ENCODE peak calls at places on chromosomes 12 and 14, in four cellular contexts. R, E, C and B are unnamed samples.

GRCh38 chr14:70601162-70601561 is 707 bp upstream of the MED6 start:
- DNase-seq in R (no peak), E (no peak), C (no peak), B (no peak)

GRCh38 chr12:18323159-18323558 is 61.8 kb downstream of the PIK3C2G start:
- DNase-seq in C (peak), E (no peak), R (no peak), B (no peak)

GRCh38 chr14:30389134-30389900 is 169.6 kb upstream of the G2E3 start:
- DNase-seq in E (no peak), C (no peak), R (no peak), B (peak)

GRCh38 chr12:127284870-127285431 is 982.0 kb upstream of the TMEM132C start:
- DNase-seq in E (no peak), C (peak), R (no peak), B (peak)

GRCh38 chr12:124551268-124552144 is 15.9 kb downstream of the NCOR2 start:
- DNase-seq in R (peak), E (no peak), C (no peak), B (no peak)

GRCh38 chr14:101502761-101503392 is 58.4 kb upstream of the DIO3 start:
- DNase-seq in E (no peak), R (peak), C (no peak), B (no peak)

GRCh38 chr12:30378307-30378706 is 317.4 kb downstream of the IPO8 start:
- DNase-seq in C (no peak), R (no peak), E (no peak), B (no peak)

GRCh38 chr12:29519585-29520182 is 22.2 kb upstream of the OVCH1 start:
- DNase-seq in E (peak), R (no peak), C (peak), B (no peak)

GRCh38 chr12:54337280-54337842 is 12.4 kb downstream of the COPZ1 start:
- DNase-seq in E (no peak), R (no peak), C (no peak), B (no peak)

GRCh38 chr14:89000007-89000942 is 175.8 kb downstream of the TTC8 start:
- DNase-seq in E (peak), R (peak), C (peak), B (peak)

GRCh38 chr14:79369359-79370332 is 841.7 kb downstream of the DIO2 start:
- DNase-seq in C (peak), R (no peak), E (peak), B (peak)

GRCh38 chr14:46034305-46034704 is 617.3 kb downstream of the RPL10L start:
- DNase-seq in C (no peak), R (no peak), E (no peak), B (no peak)

GRCh38 chr14:69152181-69152943 is 557 bp downstream of the DCAF5 start:
- DNase-seq in C (no peak), R (no peak), E (no peak), B (no peak)

GRCh38 chr12:91126516-91126915 is 15.2 kb upstream of the LUM start:
- DNase-seq in C (no peak), E (no peak), R (no peak), B (no peak)

GRCh38 chr12:102564026-102564425 is 83.7 kb upstream of the IGF1 start:
- DNase-seq in R (no peak), E (no peak), C (no peak), B (peak)

GRCh38 chr14:91078095-91078737 is 17.8 kb upstream of the RPS6KA5 start:
- DNase-seq in E (no peak), R (no peak), C (no peak), B (no peak)

GRCh38 chr14:44586910-44587309 is 79.8 kb upstream of the FSCB start:
- DNase-seq in E (no peak), R (no peak), C (no peak), B (no peak)

GRCh38 chr12:114339626-114340025 is 66.3 kb downstream of the TBX5 start:
- DNase-seq in E (no peak), R (no peak), C (peak), B (peak)

GRCh38 chr14:57029620-57030253 is 219.5 kb upstream of the OTX2 start:
- DNase-seq in E (no peak), R (no peak), C (no peak), B (no peak)

GRCh38 chr12:27207626-27208413 is 36.3 kb upstream of the STK38L start:
- DNase-seq in R (no peak), E (no peak), C (no peak), B (no peak)

GRCh38 chr12:622420-622819 is 40.8 kb downstream of the NINJ2 start:
- DNase-seq in R (no peak), C (no peak), E (no peak), B (no peak)

GRCh38 chr12:65638324-65638723 is 186.0 kb upstream of the HMGA2 start:
- DNase-seq in R (no peak), E (no peak), C (no peak), B (no peak)

GRCh38 chr12:65643171-65643570 is 181.1 kb upstream of the HMGA2 start:
- DNase-seq in C (no peak), R (no peak), E (no peak), B (no peak)

GRCh38 chr12:65637774-65638173 is 186.5 kb upstream of the HMGA2 start:
- DNase-seq in C (no peak), E (no peak), R (no peak), B (no peak)

GRCh38 chr12:65642006-65642695 is 182.1 kb upstream of the HMGA2 start:
- DNase-seq in C (no peak), E (no peak), R (no peak), B (no peak)

DNA sequence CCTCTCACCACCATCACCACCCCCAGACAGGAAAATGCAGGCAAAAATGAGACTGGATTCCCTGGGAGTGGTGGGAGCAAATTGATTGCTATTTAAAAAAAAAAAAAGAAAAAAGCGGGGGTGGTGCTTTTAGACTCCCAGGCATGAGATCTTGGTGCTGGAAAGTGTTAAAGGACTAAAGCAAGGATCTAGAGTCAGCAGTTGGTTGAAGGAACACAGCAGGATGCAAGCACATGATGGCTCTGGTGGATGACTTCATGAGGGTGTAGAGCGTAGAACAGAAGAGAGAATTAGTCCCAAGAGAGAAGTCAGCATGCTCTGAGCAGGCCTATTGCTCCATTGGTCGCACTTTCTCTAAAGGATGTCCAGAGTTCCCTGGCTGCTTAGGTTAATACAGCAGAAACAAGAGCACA is 183.8 kb upstream of the HMGA2 start:
- DNase-seq in C (no peak), E (no peak), R (no peak), B (no peak)
- H3K27ac ChIP-seq in C (peak), E (peak), R (no peak), B (peak)

DNA sequence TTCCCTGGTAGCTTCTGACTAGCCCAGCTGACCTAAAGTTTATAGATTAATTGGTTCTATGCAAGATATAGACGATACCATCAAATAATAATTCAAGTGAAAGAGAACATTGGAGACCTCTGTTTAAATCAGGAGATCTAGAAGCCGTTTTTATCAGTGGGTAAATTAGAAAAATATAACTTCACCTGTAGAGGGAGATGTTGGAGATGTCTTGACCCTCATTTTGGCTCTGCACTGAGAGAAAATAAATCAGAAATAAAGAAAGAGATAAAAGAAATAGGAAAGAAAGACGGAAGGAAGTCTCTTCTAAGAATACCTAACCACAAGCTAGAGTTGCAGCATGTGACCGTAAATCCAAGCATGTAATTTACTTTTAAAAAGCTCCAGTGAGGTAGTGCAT is 684.5 kb downstream of the C12orf50 start:
- DNase-seq in R (no peak), E (no peak), C (no peak), B (no peak)
- H3K27ac ChIP-seq in R (no peak), E (no peak), C (no peak), B (no peak)

GRCh38 chr14:24176599-24176998 is 4.7 kb downstream of the REC8 start:
- DNase-seq in E (no peak), R (no peak), C (no peak), B (no peak)

GRCh38 chr14:24171422-24172260 is at the start of gene REC8:
- DNase-seq in E (no peak), R (peak), C (no peak), B (no peak)

GRCh38 chr14:24172871-24173281 is 996 bp downstream of the REC8 start:
- DNase-seq in R (no peak), C (no peak), E (no peak), B (no peak)

GRCh38 chr14:24167527-24168114 is 4.3 kb upstream of the REC8 start:
- DNase-seq in E (no peak), R (no peak), C (no peak), B (no peak)

GRCh38 chr14:24172261-24172860 is 481 bp downstream of the REC8 start:
- DNase-seq in C (no peak), R (no peak), E (no peak), B (no peak)
- H3K27ac ChIP-seq in C (no peak), R (peak), E (no peak), B (no peak)

GRCh38 chr12:69173358-69173757 is 66.0 kb upstream of the CPSF6 start:
- DNase-seq in R (no peak), C (no peak), E (no peak), B (no peak)
- H3K27ac ChIP-seq in R (no peak), C (no peak), E (no peak), B (no peak)

DNA sequence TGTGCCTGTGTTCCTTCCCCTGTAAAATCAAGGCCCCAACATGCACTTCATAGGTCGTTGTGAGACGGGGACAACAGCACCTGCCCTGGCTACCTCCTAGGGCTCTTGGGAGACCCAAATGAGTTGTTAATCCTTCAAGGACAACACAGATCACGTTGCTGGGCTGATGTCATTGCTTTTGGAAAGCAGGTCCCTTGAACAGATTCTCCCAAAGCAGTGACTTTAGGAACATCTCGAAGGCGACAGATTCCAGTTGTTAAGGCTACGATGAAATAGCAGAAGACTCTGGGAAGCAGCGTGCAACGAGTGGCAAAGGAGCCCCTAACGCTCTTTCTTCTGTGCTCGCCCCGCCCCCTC is 26.2 kb upstream of the MAP1LC3B2 start:
- DNase-seq in E (peak), R (no peak), C (no peak), B (no peak)
- H3K27ac ChIP-seq in E (peak), R (peak), C (no peak), B (no peak)

GRCh38 chr12:40225337-40225983 is 663 bp downstream of the LRRK2 start:
- DNase-seq in R (no peak), C (no peak), E (no peak), B (no peak)

GRCh38 chr12:40227447-40227846 is 2.6 kb downstream of the LRRK2 start:
- DNase-seq in E (no peak), R (no peak), C (no peak), B (no peak)

GRCh38 chr12:40224439-40225291 is at the start of gene LRRK2:
- DNase-seq in R (peak), C (no peak), E (peak), B (no peak)

GRCh38 chr12:40226652-40227051 is 1.9 kb downstream of the LRRK2 start:
- DNase-seq in E (peak), R (no peak), C (no peak), B (no peak)

DNA sequence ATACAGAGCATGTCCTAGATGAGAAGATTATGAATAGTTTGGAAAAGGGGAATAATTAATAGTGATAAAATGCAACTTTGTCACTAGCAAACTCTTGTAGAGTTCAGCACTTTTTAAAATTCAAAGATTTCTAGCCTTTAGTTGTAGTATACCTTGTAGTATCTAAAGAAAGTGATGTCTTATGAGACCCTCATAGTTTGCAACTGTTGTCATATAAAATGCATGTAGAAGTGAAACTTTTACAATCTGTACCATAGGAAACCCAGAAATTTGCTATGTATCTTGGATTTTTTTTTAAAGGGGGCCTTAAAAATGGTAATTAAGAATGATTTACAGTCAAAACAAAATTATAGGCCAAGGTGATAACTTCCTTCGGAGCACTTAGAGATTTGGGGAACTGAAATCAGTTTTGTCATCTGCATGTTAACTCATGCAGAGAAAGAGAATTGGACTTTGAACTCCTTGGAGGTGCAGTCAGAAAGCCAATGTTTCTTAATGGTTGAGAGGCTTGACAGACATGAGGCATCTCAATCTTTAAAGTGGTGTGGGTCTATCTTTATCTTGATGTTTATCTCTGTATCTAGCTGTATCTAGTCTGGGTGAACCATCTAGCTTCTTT is 1.3 kb downstream of the LRRK2 start:
- DNase-seq in C (no peak), R (no peak), E (no peak), B (no peak)
- H3K27ac ChIP-seq in C (no peak), R (peak), E (peak), B (no peak)

GRCh38 chr12:32400866-32401265 is 1.5 kb downstream of the FGD4 start:
- DNase-seq in C (no peak), R (no peak), E (no peak), B (no peak)
- H3K27ac ChIP-seq in C (no peak), R (peak), E (no peak), B (peak)